ENCODE peak calls at places on chromosomes 2 and 18, in four cellular contexts. D is WTC11, C is HepG2, M is K562. W is an unnamed sample.

GRCh38 chr2:19902272-19902730 is 518 bp upstream of the TTC32 start:
- DNase-seq in D (no peak), C (no peak), M (no peak), W (no peak)

GRCh38 chr18:75215663-75216062 is 5.1 kb downstream of the TSHZ1 start:
- DNase-seq in M (no peak), D (no peak), C (no peak), W (no peak)

GRCh38 chr2:111688501-111688900 is 195.5 kb downstream of the ANAPC1 start:
- DNase-seq in C (no peak), M (no peak), D (no peak), W (no peak)

GRCh38 chr2:100580474-100581264 is 17.9 kb downstream of the PDCL3 start:
- DNase-seq in M (no peak), C (no peak), D (no peak), W (no peak)

GRCh38 chr18:35278969-35279368 is 11.1 kb downstream of the ZSCAN30 start:
- DNase-seq in D (no peak), C (no peak), M (no peak), W (no peak)

GRCh38 chr2:10185755-10186154 is 63.2 kb downstream of the RRM2 start:
- DNase-seq in C (no peak), M (no peak), D (no peak), W (no peak)

GRCh38 chr18:50218432-50219197 is 23.7 kb upstream of the MYO5B start:
- DNase-seq in C (peak; percentile 45), D (peak; percentile 32), M (peak; percentile 14), W (peak; percentile 36)

GRCh38 chr2:233303252-233303651 is 4.4 kb upstream of the SAG start:
- DNase-seq in M (no peak), D (peak; percentile 41), C (no peak), W (no peak)

GRCh38 chr2:171509945-171510731 is 12.1 kb upstream of the CYBRD1 start:
- DNase-seq in M (no peak), C (no peak), D (no peak), W (no peak)

GRCh38 chr2:8296340-8296739 is 385.5 kb upstream of the ID2 start:
- DNase-seq in D (no peak), C (no peak), M (no peak), W (no peak)

GRCh38 chr2:73910873-73911547 is 15.7 kb upstream of the DGUOK start:
- DNase-seq in M (no peak), C (no peak), D (no peak), W (no peak)

GRCh38 chr2:200603972-200604371 is 18.2 kb downstream of the AOX1 start:
- DNase-seq in M (no peak), D (no peak), C (peak; percentile 90), W (no peak)

GRCh38 chr2:45241061-45241561 is 231.9 kb upstream of the SIX2 start:
- DNase-seq in M (no peak), D (no peak), C (no peak), W (no peak)

GRCh38 chr2:30707304-30707903 is 99.8 kb downstream of the CAPN13 start:
- DNase-seq in C (no peak), D (no peak), M (no peak), W (no peak)

GRCh38 chr18:72541871-72542690 is 2.1 kb downstream of the CBLN2 start:
- DNase-seq in D (peak; percentile 60), C (no peak), M (no peak), W (no peak)

GRCh38 chr2:190835303-190835930 is 45.2 kb upstream of the GLS start:
- DNase-seq in C (no peak), D (no peak), M (no peak), W (no peak)

GRCh38 chr18:43571078-43571689 is 293.9 kb upstream of the SYT4 start:
- DNase-seq in C (peak; percentile 27), M (peak; percentile 16), D (no peak), W (peak; percentile 10)

GRCh38 chr2:64487256-64488049 is 33.5 kb downstream of the LGALSL start:
- DNase-seq in M (no peak), C (no peak), D (no peak), W (peak; percentile 28)

GRCh38 chr2:112541315-112542122 is 746 bp upstream of the POLR1B start:
- DNase-seq in D (peak; percentile 73), M (peak; percentile 81), C (no peak), W (peak; percentile 75)

GRCh38 chr18:76388891-76389423 is 106.1 kb downstream of the ZNF516 start:
- DNase-seq in C (no peak), D (no peak), M (no peak), W (no peak)

GRCh38 chr18:52716926-52717325 is 376.9 kb downstream of the DCC start:
- DNase-seq in C (peak; percentile 27), M (no peak), D (peak; percentile 9), W (peak; percentile 8)

GRCh38 chr2:231017250-231017636 is 20.1 kb upstream of the C2orf72 start:
- DNase-seq in C (no peak), M (no peak), D (no peak), W (no peak)

GRCh38 chr2:10901160-10901559 is 10.6 kb upstream of the KCNF1 start:
- DNase-seq in C (no peak), D (no peak), M (no peak), W (no peak)

GRCh38 chr18:53018791-53019190 is 678.8 kb downstream of the DCC start:
- DNase-seq in C (no peak), D (no peak), M (no peak), W (no peak)

GRCh38 chr18:32773187-32773712 is 427 bp upstream of the KLHL14 start:
- DNase-seq in M (no peak), D (no peak), C (no peak), W (no peak)

GRCh38 chr2:6072757-6073156 is 380.6 kb downstream of the SOX11 start:
- DNase-seq in D (no peak), M (no peak), C (no peak), W (no peak)

GRCh38 chr2:197453914-197454398 is 604 bp downstream of the COQ10B start:
- DNase-seq in M (peak; percentile 51), C (peak; percentile 92), D (peak; percentile 53), W (peak; percentile 65)

GRCh38 chr2:51350100-51350499 is 318.2 kb upstream of the NRXN1 start:
- DNase-seq in M (no peak), D (no peak), C (no peak), W (no peak)

GRCh38 chr2:60302377-60303126 is 250.9 kb downstream of the BCL11A start:
- DNase-seq in M (no peak), D (no peak), C (no peak), W (no peak)

GRCh38 chr2:25690058-25690457 is 16.7 kb upstream of the DTNB start:
- DNase-seq in M (no peak), C (peak; percentile 79), D (no peak), W (no peak)

GRCh38 chr2:25310965-25311865 is 30.5 kb downstream of the DNMT3A start:
- DNase-seq in C (peak; percentile 32), D (peak; percentile 38), M (no peak), W (no peak)

GRCh38 chr2:224869601-224870000 is 153.4 kb upstream of the CCDC195 start:
- DNase-seq in D (no peak), M (no peak), C (no peak), W (no peak)

GRCh38 chr2:72112421-72112820 is 35.2 kb downstream of the CYP26B1 start:
- DNase-seq in D (no peak), C (no peak), M (no peak), W (no peak)
- TF ChIP-seq ELF4 in D (no peak), C (no peak), M (no peak), W (no peak)

GRCh38 chr2:14189929-14190328 is 442.6 kb upstream of the LRATD1 start:
- DNase-seq in D (no peak), M (no peak), C (no peak), W (no peak)
- TF ChIP-seq ELF4 in D (no peak), M (no peak), C (no peak), W (no peak)

GRCh38 chr2:42932271-42933151 is 140.1 kb upstream of the HAAO start:
- DNase-seq in D (no peak), C (no peak), M (no peak), W (no peak)
- TF ChIP-seq ELF4 in D (no peak), C (no peak), M (no peak), W (no peak)

DNA sequence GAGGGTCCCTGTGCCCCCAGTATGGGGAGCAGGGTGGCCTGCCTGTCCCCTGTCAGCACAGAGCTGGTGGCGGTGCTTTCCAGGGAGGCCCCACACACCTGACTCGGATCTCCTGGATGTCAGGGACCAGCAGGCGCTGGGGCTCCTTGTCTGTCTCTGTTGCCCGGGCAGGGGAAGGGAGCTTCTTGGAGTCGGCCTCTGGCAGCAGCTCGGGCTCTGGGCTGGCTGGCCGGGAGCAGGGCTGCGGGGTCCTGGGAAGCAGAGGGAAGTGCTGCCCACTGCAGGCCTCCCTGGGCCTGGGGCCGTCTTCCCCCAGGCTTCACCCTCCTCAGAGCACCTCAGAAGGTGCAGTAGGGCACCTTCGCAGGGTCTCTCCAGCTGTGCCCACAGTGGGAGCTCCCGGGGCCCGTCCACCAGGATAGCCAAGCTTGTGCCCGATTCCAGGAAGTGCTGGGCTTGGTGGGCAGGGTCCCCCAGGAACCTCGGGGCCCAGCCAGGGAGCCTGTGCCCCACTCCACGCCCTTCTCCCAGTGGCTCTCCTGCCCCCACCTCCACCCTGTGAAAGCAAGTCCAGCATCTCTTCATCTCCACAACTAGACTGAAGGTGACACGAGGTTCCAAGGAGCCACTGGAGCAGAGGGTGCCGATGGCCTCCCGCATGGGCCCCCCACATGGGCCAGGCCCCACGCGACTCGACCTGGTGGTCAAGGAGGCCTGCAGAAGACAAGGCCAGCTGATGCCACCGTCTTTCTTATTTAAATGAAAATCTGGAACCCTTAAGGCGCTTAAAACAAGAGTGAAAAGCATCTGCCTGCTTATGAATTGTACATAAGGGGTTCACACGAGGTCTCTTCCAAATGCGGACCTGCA is 28.2 kb downstream of the AQP12A start:
- DNase-seq in M (no peak), D (no peak), C (no peak), W (no peak)
- TF ChIP-seq ELF4 in M (no peak), D (no peak), C (no peak), W (no peak)

DNA sequence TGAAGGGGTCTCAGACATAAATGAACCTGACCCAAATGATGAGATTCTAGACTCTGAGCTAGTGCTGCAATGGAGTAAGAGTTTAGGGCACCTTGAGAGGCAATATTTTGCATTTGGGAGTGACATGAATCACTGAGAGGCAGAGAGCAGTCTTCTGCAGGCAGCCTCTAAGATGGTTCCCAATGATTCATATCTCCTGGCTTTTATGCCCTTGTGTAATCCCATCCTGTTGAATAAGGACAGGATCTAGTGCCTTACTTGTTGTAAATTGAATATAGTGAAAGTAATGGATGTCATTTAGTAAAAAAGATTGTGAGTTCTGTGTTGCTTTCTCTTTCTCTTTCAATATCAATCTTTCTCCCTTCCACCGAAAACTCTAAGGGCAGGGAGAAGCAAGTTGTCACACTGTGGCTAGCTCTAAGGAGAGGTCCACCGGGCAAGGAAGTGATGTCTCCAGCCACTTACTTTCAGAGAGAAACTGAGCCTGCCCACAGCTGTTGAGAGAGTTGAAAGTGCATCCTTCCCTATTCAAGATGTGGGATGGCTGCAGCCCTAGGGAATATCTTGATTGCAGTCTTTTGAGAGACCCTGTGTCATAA is 144.7 kb downstream of the TRIB2 start:
- DNase-seq in D (no peak), M (no peak), C (no peak), W (no peak)
- TF ChIP-seq ELF4 in D (no peak), M (no peak), C (no peak), W (no peak)